ENCODE peak calls at places on chromosomes 1 and 21, in six cellular contexts. One of them, this sample, is unnamed. For H3K4me1, the result is how much of the 10 kb centered on the place peaks cover.

GRCh38 chr1:211616231-211617031 is 37.5 kb upstream of the SLC30A1 start:
- DNase-seq in CD8-positive, alpha-beta T cell: no peak
- DNase-seq in pancreas: no peak
- DNase-seq in tibial nerve: no peak
- DNase-seq in PC-9: no peak
- DNase-seq in endodermal cell: no peak
- DNase-seq in this sample: no peak

GRCh38 chr21:42580793-42581201 is 67.1 kb downstream of the SLC37A1 start:
- DNase-seq in CD8-positive, alpha-beta T cell: no peak
- DNase-seq in pancreas: peak
- DNase-seq in tibial nerve: no peak
- DNase-seq in PC-9: no peak
- DNase-seq in endodermal cell: no peak
- DNase-seq in this sample: no peak

GRCh38 chr21:38787461-38788274 is 18.1 kb upstream of the ETS2 start:
- DNase-seq in CD8-positive, alpha-beta T cell: no peak
- DNase-seq in pancreas: peak
- DNase-seq in tibial nerve: no peak
- DNase-seq in PC-9: peak
- DNase-seq in endodermal cell: peak
- DNase-seq in this sample: peak

GRCh38 chr1:68229927-68230812 is 2.2 kb downstream of the WLS start:
- DNase-seq in CD8-positive, alpha-beta T cell: no peak
- DNase-seq in pancreas: no peak
- DNase-seq in tibial nerve: no peak
- DNase-seq in PC-9: no peak
- DNase-seq in endodermal cell: peak
- DNase-seq in this sample: no peak

GRCh38 chr1:53400761-53401379 is 58.3 kb upstream of the DMRTB1 start:
- DNase-seq in CD8-positive, alpha-beta T cell: no peak
- DNase-seq in pancreas: no peak
- DNase-seq in tibial nerve: no peak
- DNase-seq in PC-9: no peak
- DNase-seq in endodermal cell: peak
- DNase-seq in this sample: no peak

GRCh38 chr1:186689907-186690306 is 9.7 kb upstream of the PTGS2 start:
- DNase-seq in CD8-positive, alpha-beta T cell: no peak
- DNase-seq in pancreas: no peak
- DNase-seq in tibial nerve: no peak
- DNase-seq in PC-9: no peak
- DNase-seq in endodermal cell: no peak
- DNase-seq in this sample: no peak

GRCh38 chr1:9242338-9242969 is 7.9 kb downstream of the H6PD start:
- DNase-seq in CD8-positive, alpha-beta T cell: no peak
- DNase-seq in pancreas: peak
- DNase-seq in tibial nerve: peak
- DNase-seq in PC-9: no peak
- DNase-seq in endodermal cell: no peak
- DNase-seq in this sample: no peak

GRCh38 chr1:17250601-17251000 is 1.7 kb downstream of the PADI3 start:
- DNase-seq in CD8-positive, alpha-beta T cell: no peak
- DNase-seq in pancreas: no peak
- DNase-seq in tibial nerve: no peak
- DNase-seq in PC-9: peak
- DNase-seq in endodermal cell: no peak
- DNase-seq in this sample: no peak

GRCh38 chr1:67626495-67627235 is 58.3 kb upstream of the GADD45A start:
- DNase-seq in CD8-positive, alpha-beta T cell: no peak
- DNase-seq in pancreas: no peak
- DNase-seq in tibial nerve: no peak
- DNase-seq in PC-9: peak
- DNase-seq in endodermal cell: no peak
- DNase-seq in this sample: peak

GRCh38 chr1:229221106-229222019 is 49.5 kb upstream of the RAB4A start:
- DNase-seq in CD8-positive, alpha-beta T cell: no peak
- DNase-seq in pancreas: no peak
- DNase-seq in tibial nerve: no peak
- DNase-seq in PC-9: peak
- DNase-seq in endodermal cell: no peak
- DNase-seq in this sample: peak

GRCh38 chr1:59994302-59995198 is 68.0 kb upstream of the CYP2J2 start:
- DNase-seq in CD8-positive, alpha-beta T cell: no peak
- DNase-seq in pancreas: no peak
- DNase-seq in tibial nerve: no peak
- DNase-seq in PC-9: no peak
- DNase-seq in endodermal cell: no peak
- DNase-seq in this sample: no peak

GRCh38 chr1:18565321-18565720 is 65.3 kb upstream of the PAX7 start:
- DNase-seq in CD8-positive, alpha-beta T cell: no peak
- DNase-seq in pancreas: no peak
- DNase-seq in tibial nerve: no peak
- DNase-seq in PC-9: no peak
- DNase-seq in endodermal cell: no peak
- DNase-seq in this sample: no peak

DNA sequence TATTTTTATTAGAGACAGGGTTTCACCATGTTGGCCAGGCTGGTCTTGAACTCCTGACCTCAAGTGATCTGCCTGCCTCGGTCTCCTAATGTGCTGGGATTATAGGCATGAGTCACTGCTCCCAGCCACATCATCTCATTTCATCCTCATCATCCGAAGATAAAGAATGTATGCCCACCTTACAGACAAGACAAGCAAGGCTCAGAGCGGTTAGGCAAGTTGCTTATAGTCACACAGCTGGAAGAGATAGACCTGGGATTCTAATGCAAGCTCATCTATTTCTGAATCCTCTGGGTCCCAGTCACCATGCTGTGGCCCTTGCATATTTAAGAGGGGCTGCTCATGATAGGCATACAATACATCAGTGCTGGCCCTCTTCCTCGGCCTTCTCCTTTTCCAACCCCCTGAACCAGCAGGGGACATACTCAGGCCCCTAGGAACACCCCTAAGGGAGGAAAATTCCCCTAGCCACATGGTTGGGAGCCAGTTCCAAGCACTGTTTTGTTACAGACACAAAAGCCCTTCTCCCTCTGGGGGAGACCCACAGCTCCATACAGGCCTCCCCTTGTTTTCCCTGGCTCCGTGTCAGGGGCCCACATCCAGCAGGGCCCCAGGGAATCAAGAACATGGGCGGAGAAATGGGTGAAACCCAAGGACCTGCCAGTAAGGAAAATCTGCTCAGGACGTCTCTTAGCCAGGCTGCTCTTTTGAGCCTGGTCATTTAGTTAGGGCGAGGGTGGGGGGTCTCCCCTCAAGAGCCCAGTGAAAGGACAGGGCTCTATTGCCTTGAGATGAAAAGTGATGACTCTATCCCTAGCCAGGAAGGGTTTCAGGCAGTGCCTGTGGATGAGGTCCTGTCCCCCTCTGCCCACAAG is 6.9 kb downstream of the CSRP1 start:
- DNase-seq in CD8-positive, alpha-beta T cell: no peak
- DNase-seq in pancreas: no peak
- DNase-seq in tibial nerve: no peak
- DNase-seq in PC-9: no peak
- DNase-seq in endodermal cell: no peak
- DNase-seq in this sample: no peak
- H3K4me1 ChIP-seq in CD8-positive, alpha-beta T cell: under half
- H3K4me1 ChIP-seq in pancreas: under half
- H3K4me1 ChIP-seq in tibial nerve: half or more
- H3K4me1 ChIP-seq in PC-9: under half
- H3K4me1 ChIP-seq in endodermal cell: under half
- H3K4me1 ChIP-seq in this sample: under half

GRCh38 chr21:34867785-34868184 is 181.3 kb downstream of the RUNX1 start:
- DNase-seq in CD8-positive, alpha-beta T cell: no peak
- DNase-seq in pancreas: no peak
- DNase-seq in tibial nerve: no peak
- DNase-seq in PC-9: no peak
- DNase-seq in endodermal cell: no peak
- DNase-seq in this sample: no peak
- H3K27ac ChIP-seq in CD8-positive, alpha-beta T cell: no peak
- H3K27ac ChIP-seq in pancreas: no peak
- H3K27ac ChIP-seq in tibial nerve: no peak
- H3K27ac ChIP-seq in PC-9: peak
- H3K27ac ChIP-seq in endodermal cell: no peak
- H3K27ac ChIP-seq in this sample: no peak

GRCh38 chr1:41380979-41381690 is 19.9 kb downstream of the FOXO6 start:
- DNase-seq in CD8-positive, alpha-beta T cell: no peak
- DNase-seq in pancreas: peak
- DNase-seq in tibial nerve: no peak
- DNase-seq in PC-9: peak
- DNase-seq in endodermal cell: no peak
- DNase-seq in this sample: no peak
- TF ChIP-seq CTCF in CD8-positive, alpha-beta T cell: no peak
- TF ChIP-seq CTCF in pancreas: no peak
- TF ChIP-seq CTCF in tibial nerve: no peak
- TF ChIP-seq CTCF in PC-9: no peak
- TF ChIP-seq CTCF in endodermal cell: no peak
- TF ChIP-seq CTCF in this sample: no peak

DNA sequence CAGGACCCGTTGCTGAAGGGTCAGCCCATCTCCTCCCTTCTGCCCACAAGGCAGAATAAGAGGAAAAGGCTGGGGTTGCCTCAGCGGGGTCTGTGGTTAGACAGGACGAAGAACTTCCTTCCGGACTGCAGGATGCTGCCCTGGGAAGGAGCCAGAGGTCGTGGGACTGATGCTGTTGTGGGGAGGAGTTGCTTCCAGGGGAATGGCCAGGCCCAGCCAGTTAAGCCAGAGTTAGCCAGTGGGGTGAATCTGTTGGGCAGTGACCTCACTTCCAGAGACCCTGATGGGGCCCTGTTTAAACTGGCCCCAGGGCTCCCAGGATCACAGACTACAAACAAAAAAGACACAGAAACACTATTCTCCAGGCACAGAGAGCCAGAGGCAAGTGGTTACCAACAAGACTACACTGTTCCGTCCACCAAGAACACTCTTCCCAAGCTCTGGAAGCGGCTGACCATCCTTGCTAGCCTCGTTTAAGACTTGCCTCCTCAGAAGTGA is 13.0 kb downstream of the FAM229A start:
- DNase-seq in CD8-positive, alpha-beta T cell: no peak
- DNase-seq in pancreas: peak
- DNase-seq in tibial nerve: no peak
- DNase-seq in PC-9: no peak
- DNase-seq in endodermal cell: no peak
- DNase-seq in this sample: no peak
- H3K4me1 ChIP-seq in CD8-positive, alpha-beta T cell: under half
- H3K4me1 ChIP-seq in pancreas: under half
- H3K4me1 ChIP-seq in tibial nerve: under half
- H3K4me1 ChIP-seq in PC-9: under half
- H3K4me1 ChIP-seq in endodermal cell: under half
- H3K4me1 ChIP-seq in this sample: under half

DNA sequence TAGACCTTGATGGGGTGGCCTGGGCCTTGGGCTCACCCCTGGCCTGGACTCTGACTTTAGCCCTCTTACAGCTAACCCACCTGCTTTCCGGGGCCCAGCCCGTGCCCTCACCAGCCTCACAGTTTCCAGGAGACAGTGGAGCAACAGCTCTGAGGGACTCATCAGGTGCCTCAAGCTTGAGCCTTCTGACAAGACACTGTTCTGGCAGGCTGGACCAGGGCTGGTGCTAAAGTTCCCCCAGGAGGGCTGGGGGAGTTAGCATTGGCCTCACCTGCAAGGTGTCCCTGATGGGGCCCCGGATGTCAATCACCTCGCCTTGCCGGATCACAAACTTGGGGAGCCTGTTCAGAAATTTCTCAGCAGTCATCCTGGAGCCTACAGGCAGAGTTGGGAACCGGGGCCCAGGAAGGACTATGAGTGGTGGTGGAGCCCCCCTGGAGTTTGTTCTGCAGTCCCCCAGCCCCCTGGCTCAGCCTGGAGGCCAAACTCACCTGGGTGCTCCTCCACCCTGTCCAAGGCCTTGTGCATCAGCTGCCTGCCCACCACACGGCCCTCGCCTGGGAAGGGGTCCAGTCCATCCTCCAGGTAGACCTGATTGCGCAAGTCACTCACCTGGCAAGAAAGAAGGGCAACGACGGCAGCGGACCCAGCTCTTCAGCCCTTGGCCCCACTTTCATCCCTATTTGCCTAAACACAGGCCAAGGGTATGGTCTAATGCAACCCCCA is 4.1 kb downstream of the SH3BGRL3 start:
- DNase-seq in CD8-positive, alpha-beta T cell: no peak
- DNase-seq in pancreas: no peak
- DNase-seq in tibial nerve: no peak
- DNase-seq in PC-9: no peak
- DNase-seq in endodermal cell: no peak
- DNase-seq in this sample: no peak
- H3K27ac ChIP-seq in CD8-positive, alpha-beta T cell: peak
- H3K27ac ChIP-seq in pancreas: no peak
- H3K27ac ChIP-seq in tibial nerve: peak
- H3K27ac ChIP-seq in PC-9: no peak
- H3K27ac ChIP-seq in endodermal cell: no peak
- H3K27ac ChIP-seq in this sample: no peak

DNA sequence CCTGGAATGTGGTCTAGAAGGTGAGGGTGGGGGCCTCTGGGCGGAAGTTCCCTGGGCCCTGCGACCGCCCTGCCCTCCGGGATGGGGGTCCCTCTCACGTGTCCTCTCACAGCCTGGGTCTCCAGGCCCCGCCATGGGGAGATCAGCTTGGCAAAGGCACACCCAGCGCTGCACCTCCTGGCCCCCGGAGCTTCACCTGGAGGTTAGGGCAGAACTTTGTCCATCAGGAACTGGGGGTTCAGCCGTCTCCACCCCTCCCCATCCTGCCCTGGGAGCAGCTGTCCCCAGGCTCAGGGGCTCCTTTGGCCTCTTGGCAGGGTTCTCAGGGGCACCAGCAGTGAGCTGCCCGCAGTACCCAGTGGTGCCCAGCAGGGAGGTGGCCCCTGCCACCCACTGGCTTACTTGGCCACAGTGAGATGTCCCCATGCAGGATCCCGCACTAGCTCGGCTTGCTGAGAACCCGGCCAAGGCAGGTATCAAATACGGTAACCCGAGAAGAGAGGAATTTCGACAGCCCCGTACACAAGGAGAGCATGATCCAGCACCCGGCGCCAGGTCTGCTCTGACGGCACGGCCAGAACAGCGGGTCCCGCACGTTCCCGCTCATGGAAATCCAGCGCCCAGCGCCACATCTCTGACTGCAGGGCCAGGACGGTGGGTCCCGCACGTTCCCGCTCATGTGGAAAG is 36.7 kb downstream of the RRP1 start:
- DNase-seq in CD8-positive, alpha-beta T cell: no peak
- DNase-seq in pancreas: peak
- DNase-seq in tibial nerve: no peak
- DNase-seq in PC-9: peak
- DNase-seq in endodermal cell: peak
- DNase-seq in this sample: no peak
- TF ChIP-seq CTCF in CD8-positive, alpha-beta T cell: no peak
- TF ChIP-seq CTCF in pancreas: no peak
- TF ChIP-seq CTCF in tibial nerve: no peak
- TF ChIP-seq CTCF in PC-9: peak
- TF ChIP-seq CTCF in endodermal cell: peak
- TF ChIP-seq CTCF in this sample: peak

GRCh38 chr1:109931189-109931672 is 20.6 kb downstream of the CSF1 start:
- DNase-seq in CD8-positive, alpha-beta T cell: no peak
- DNase-seq in pancreas: peak
- DNase-seq in tibial nerve: peak
- DNase-seq in PC-9: peak
- DNase-seq in endodermal cell: peak
- DNase-seq in this sample: no peak
- H3K4me1 ChIP-seq in CD8-positive, alpha-beta T cell: under half
- H3K4me1 ChIP-seq in pancreas: under half
- H3K4me1 ChIP-seq in tibial nerve: half or more
- H3K4me1 ChIP-seq in PC-9: half or more
- H3K4me1 ChIP-seq in endodermal cell: under half
- H3K4me1 ChIP-seq in this sample: under half